ENCODE peak calls at places on chromosomes 6 and 20, in eight cellular contexts. N is nucleus accumbens; I is EL; S is stimulated activated CD8-positive, alpha-beta memory T cell treated with anti-CD3 and anti-CD28 coated beads, Interleukin-2, amount 100 ng/mL, for 1 hour; F is activated CD8-positive, alpha-beta memory T cell treated with anti-CD3 and anti-CD28 coated beads for 1 hour; O is HAP-1; Y is lung microvascular endothelial cell; X is bronchial epithelial cell. K is an unnamed sample.

GRCh38 chr6:156185113-156185512 is 592.1 kb upstream of the ARID1B start:
- DNase-seq in I (no peak), S (no peak), O (no peak), Y (no peak), F (no peak), X (no peak), N (no peak), K (no peak)

GRCh38 chr20:61517419-61517818 is 265.4 kb downstream of the CDH4 start:
- DNase-seq in F (no peak), O (no peak), S (no peak), N (no peak), I (no peak), X (no peak), Y (no peak), K (no peak)

GRCh38 chr20:63955281-63955845 is 853 bp downstream of the UCKL1 start:
- DNase-seq in X (no peak), I (peak), Y (no peak), S (no peak), O (no peak), F (no peak), N (peak), K (peak)

GRCh38 chr6:52505726-52506501 is 70.9 kb downstream of the TRAM2 start:
- DNase-seq in Y (no peak), S (no peak), X (no peak), F (no peak), I (no peak), O (no peak), N (no peak), K (no peak)

GRCh38 chr20:20452254-20452676 is 84.4 kb downstream of the INSM1 start:
- DNase-seq in S (no peak), N (peak), X (peak), I (peak), F (peak), O (peak), Y (peak), K (no peak)

GRCh38 chr6:30725713-30726505 is 5.8 kb downstream of the TUBB start:
- DNase-seq in F (no peak), S (no peak), Y (no peak), X (peak), O (peak), I (peak), N (no peak), K (no peak)

GRCh38 chr6:47149070-47149469 is 106.9 kb upstream of the ADGRF1 start:
- DNase-seq in Y (no peak), I (no peak), F (no peak), X (no peak), S (no peak), N (no peak), O (no peak), K (no peak)

GRCh38 chr6:367891-368630 is 23.5 kb upstream of the IRF4 start:
- DNase-seq in F (no peak), N (no peak), X (no peak), Y (no peak), O (no peak), I (no peak), S (no peak), K (no peak)

GRCh38 chr6:19838442-19839236 is 1.5 kb downstream of the ID4 start:
- DNase-seq in I (peak), X (no peak), S (no peak), N (peak), O (no peak), Y (peak), F (no peak), K (no peak)

GRCh38 chr6:49530141-49530775 is 20.2 kb upstream of the C6orf141 start:
- DNase-seq in S (no peak), O (no peak), Y (no peak), N (no peak), I (no peak), F (no peak), X (peak), K (peak)

GRCh38 chr6:98880486-98880885 is 46.1 kb downstream of the POU3F2 start:
- DNase-seq in I (no peak), Y (no peak), S (no peak), X (no peak), O (no peak), N (no peak), F (no peak), K (no peak)

GRCh38 chr6:115842338-115842737 is 218.4 kb downstream of the FRK start:
- DNase-seq in X (no peak), Y (no peak), F (no peak), I (no peak), O (no peak), S (no peak), N (no peak), K (no peak)

GRCh38 chr6:24524801-24525200 is 30.0 kb downstream of the ALDH5A1 start:
- DNase-seq in S (no peak), N (no peak), X (peak), Y (peak), O (peak), F (no peak), I (peak), K (no peak)

GRCh38 chr20:10521068-10521834 is 86.1 kb downstream of the SLX4IP start:
- DNase-seq in S (no peak), F (no peak), X (peak), Y (peak), O (no peak), N (no peak), I (peak), K (peak)

GRCh38 chr20:19956976-19957375 is 60.2 kb upstream of the NAA20 start:
- DNase-seq in I (no peak), S (no peak), N (no peak), X (no peak), O (no peak), Y (no peak), F (no peak), K (no peak)

GRCh38 chr6:12229332-12229731 is 60.8 kb upstream of the EDN1 start:
- DNase-seq in S (no peak), N (no peak), F (no peak), O (no peak), Y (peak), I (no peak), X (no peak), K (no peak)

GRCh38 chr20:19692685-19693119 is 65.4 kb upstream of the RIN2 start:
- DNase-seq in X (peak), F (peak), I (peak), O (peak), S (peak), Y (peak), N (peak), K (peak)

GRCh38 chr6:7909323-7910276 is 988 bp downstream of the TXNDC5 start:
- DNase-seq in O (peak), N (peak), X (no peak), Y (peak), I (peak), F (peak), S (no peak), K (no peak)

GRCh38 chr6:133610271-133610840 is 278.6 kb upstream of the TCF21 start:
- DNase-seq in O (no peak), N (no peak), I (peak), S (no peak), X (peak), F (no peak), Y (no peak), K (peak)

GRCh38 chr20:31569163-31570020 is 35.7 kb upstream of the ID1 start:
- DNase-seq in N (peak), S (peak), Y (peak), X (no peak), O (peak), I (peak), F (peak), K (peak)

GRCh38 chr6:8047466-8048292 is 16.5 kb downstream of the BLOC1S5 start:
- DNase-seq in S (no peak), O (no peak), X (peak), N (no peak), Y (peak), I (no peak), F (no peak), K (no peak)

GRCh38 chr6:107033136-107033535 is 5.1 kb downstream of the MTRES1 start:
- DNase-seq in F (no peak), I (peak), O (no peak), N (no peak), X (peak), Y (no peak), S (no peak), K (no peak)

GRCh38 chr20:3071610-3072529 is at the start of gene OXT:
- DNase-seq in X (no peak), S (peak), I (no peak), Y (no peak), O (peak), N (no peak), F (peak), K (no peak)

GRCh38 chr20:48697845-48698491 is 129.8 kb downstream of the PREX1 start:
- DNase-seq in S (no peak), I (peak), F (no peak), Y (peak), X (peak), O (no peak), N (no peak), K (peak)